ENCODE peak calls at places on chromosomes 2 and 18, in seven cellular contexts. W, M, K, N, Z, I and O are unnamed samples. For H3K27me3 and H3K36me3, the result is how much of the 10 kb centered on the place peaks cover.

GRCh38 chr2:195498176-195498575 is 158.8 kb upstream of the SLC39A10 start:
- DNase-seq in W (peak), M (peak), K (no peak), N (peak), Z (no peak), I (peak), O (peak)

GRCh38 chr2:30692829-30693265 is 114.4 kb downstream of the CAPN13 start:
- DNase-seq in W (no peak), M (no peak), K (no peak), N (no peak), Z (peak), I (no peak), O (no peak)

GRCh38 chr2:154195644-154196221 is 324.0 kb downstream of the GALNT13 start:
- DNase-seq in W (no peak), M (peak), K (no peak), N (no peak), Z (no peak), I (peak), O (no peak)

GRCh38 chr18:77857926-77858325 is 608.3 kb downstream of the GALR1 start:
- DNase-seq in W (no peak), M (no peak), K (no peak), N (no peak), Z (no peak), I (no peak), O (no peak)

GRCh38 chr2:212367431-212367830 is 171.2 kb downstream of the ERBB4 start:
- DNase-seq in W (no peak), M (no peak), K (no peak), N (no peak), Z (no peak), I (no peak), O (no peak)

GRCh38 chr2:225025917-225026571 is 16.2 kb downstream of the DOCK10 start:
- DNase-seq in W (no peak), M (no peak), K (peak), N (no peak), Z (no peak), I (peak), O (peak)

GRCh38 chr2:137252934-137253333 is 487.6 kb downstream of the THSD7B start:
- DNase-seq in W (no peak), M (no peak), K (peak), N (no peak), Z (no peak), I (peak), O (no peak)

GRCh38 chr2:190325588-190325987 is 6.0 kb upstream of the HIBCH start:
- DNase-seq in W (no peak), M (no peak), K (no peak), N (no peak), Z (no peak), I (no peak), O (no peak)

GRCh38 chr2:28294451-28294850 is 98.2 kb upstream of the FOSL2 start:
- DNase-seq in W (no peak), M (no peak), K (no peak), N (no peak), Z (no peak), I (peak), O (no peak)

GRCh38 chr2:226963528-226963927 is 127.7 kb downstream of the RHBDD1 start:
- DNase-seq in W (peak), M (no peak), K (peak), N (no peak), Z (no peak), I (peak), O (peak)

GRCh38 chr2:216516730-216517350 is 18.2 kb downstream of the RPL37A start:
- DNase-seq in W (peak), M (peak), K (peak), N (no peak), Z (no peak), I (peak), O (no peak)

GRCh38 chr2:230592775-230593174 is 119.9 kb upstream of the CAB39 start:
- DNase-seq in W (no peak), M (no peak), K (no peak), N (no peak), Z (no peak), I (no peak), O (no peak)

GRCh38 chr2:165970663-165971062 is 17.1 kb upstream of the TTC21B start:
- DNase-seq in W (no peak), M (peak), K (no peak), N (no peak), Z (no peak), I (peak), O (no peak)

GRCh38 chr2:101861382-101861781 is 130.4 kb upstream of the IL1R2 start:
- DNase-seq in W (no peak), M (no peak), K (no peak), N (no peak), Z (no peak), I (no peak), O (no peak)

DNA sequence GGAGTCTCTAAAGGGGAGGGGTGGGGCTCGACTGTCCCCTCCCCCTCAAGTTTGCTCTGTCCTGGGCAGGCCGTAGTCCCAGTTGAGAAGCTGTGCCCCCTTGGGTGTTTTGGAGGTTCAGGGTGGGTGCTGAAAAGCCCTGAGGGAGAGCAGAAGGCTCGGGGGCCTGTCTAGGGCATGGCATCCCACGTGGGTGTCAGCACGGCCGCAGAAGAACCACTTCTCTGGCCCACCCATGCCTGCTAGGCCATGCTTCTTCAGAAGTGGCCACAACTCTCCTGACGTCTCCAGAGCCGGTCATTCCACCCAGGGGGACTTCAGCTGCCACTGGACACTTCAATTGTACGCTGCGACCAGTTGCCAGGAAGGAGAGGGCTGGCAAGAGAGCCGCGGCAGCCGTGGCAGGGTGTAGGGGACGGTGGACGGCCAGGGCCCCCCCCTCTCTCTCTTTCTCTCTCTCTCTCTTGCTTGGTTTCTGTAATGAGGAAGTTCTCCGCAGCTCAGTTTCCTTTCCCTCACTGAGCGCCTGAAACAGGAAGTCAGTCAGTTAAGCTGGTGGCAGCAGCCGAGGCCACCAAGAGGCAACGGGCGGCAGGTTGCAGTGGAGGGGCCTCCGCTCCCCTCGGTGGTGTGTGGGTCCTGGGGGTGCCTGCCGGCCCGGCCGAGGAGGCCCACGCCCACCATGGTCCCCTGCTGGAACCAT is at the start of gene INPP5D:
- DNase-seq in W (no peak), M (no peak), K (no peak), N (peak), Z (peak), I (no peak), O (no peak)
- H3K4me3 ChIP-seq in W (no peak), M (no peak), K (no peak), N (peak), Z (peak), I (no peak), O (no peak)

DNA sequence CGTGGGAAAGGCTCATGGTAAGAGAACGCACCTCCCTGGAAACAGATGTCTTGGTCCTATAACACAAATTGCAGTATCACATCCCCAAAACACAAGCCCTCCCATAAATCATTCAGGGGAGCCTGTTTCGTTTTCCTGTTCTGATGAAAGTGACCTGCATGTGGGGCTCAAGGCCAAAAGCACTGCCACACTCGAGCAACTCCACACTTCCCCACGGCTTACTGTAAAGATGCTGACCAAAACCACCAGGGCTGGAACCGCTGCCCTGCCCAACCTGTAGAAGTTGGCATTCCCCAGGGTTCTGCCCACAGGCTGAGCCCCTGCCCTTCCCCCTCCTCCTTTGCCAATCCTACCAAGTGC is 139.7 kb downstream of the BCL11A start:
- DNase-seq in W (no peak), M (no peak), K (no peak), N (no peak), Z (no peak), I (no peak), O (no peak)
- H3K27me3 ChIP-seq in W (under half), M (under half), K (under half), N (under half), Z (under half), I (under half), O (under half)

GRCh38 chr2:127280693-127281092 is 13.3 kb downstream of the ERCC3 start:
- DNase-seq in W (no peak), M (no peak), K (no peak), N (no peak), Z (no peak), I (no peak), O (no peak)
- H3K36me3 ChIP-seq in W (half or more), M (under half), K (half or more), N (half or more), Z (under half), I (half or more), O (half or more)

DNA sequence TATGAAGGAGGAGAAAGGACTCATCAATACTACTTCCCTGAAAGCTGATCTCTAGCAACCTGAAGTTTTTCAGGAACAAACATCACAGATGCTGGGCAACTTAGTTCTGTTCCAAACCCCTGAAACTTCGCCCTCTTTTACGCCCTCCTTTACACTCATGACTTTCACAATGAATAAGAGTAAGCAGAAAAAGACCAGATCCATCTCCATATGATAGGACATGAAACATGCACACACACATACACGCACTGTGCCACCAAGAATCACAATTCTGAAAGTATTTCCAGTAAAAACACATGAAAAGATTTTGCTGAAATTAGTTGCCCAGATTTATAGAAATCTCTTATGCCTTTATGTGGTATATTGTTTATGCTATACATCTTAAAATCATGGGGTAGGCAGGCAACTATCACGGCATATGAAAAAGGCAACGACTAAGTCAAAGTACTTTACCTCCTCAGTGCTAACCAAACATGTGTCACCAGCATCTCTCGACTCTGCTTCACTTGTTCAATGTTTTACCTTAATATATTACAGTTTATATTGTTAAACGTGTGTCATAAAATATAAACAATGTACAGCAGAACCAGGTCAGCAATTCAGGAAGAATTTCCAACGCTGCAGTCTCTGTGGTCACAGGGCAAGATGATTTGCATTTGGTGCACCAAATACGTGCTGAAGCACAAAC is 47.8 kb downstream of the NHEJ1 start:
- DNase-seq in W (no peak), M (no peak), K (no peak), N (no peak), Z (no peak), I (no peak), O (no peak)
- H3K4me3 ChIP-seq in W (no peak), M (no peak), K (no peak), N (no peak), Z (no peak), I (no peak), O (no peak)

DNA sequence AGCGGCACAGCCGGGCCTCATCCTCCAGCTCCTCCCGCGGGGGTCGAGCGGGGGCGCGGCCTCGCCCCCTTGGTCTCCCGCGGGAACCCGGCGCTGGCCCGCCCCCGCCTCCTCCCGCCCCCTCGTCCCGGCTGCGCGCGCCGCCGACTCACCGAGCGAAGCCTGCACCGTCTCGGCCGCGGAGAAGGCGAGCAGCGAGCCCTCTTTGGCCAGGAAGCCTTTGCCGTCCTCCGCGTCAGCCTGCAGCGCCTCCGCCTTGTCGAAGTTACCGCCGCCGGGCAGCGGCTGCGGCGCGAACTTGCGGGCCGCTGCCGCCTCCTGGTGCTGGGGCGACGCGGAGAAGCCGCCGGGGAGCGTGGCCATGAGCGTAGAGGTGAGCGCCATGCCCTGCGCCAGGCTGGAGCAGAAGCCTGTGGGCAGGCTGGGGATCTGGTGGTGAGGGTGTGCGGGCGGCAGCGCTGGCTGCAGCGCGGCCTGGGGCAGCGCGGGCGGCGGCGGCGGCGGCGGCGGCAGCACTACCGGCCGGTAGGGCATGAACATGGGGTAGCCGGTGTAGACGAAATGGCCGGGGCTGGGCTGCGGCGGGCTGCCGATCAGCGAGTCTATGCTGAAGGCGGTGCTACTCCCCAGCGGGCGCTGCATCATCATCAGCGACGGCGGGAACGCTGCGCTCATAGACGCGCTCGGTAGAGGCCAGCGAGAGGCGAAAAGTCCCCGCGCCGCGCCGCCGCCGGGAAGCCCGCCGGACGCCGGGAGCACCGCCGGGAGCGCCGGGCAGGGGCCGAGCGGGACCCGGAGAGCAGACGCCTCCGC is 683 bp downstream of the GBX2 start:
- DNase-seq in W (no peak), M (peak), K (peak), N (no peak), Z (peak), I (peak), O (peak)
- H3K27me3 ChIP-seq in W (under half), M (half or more), K (half or more), N (half or more), Z (half or more), I (under half), O (under half)

DNA sequence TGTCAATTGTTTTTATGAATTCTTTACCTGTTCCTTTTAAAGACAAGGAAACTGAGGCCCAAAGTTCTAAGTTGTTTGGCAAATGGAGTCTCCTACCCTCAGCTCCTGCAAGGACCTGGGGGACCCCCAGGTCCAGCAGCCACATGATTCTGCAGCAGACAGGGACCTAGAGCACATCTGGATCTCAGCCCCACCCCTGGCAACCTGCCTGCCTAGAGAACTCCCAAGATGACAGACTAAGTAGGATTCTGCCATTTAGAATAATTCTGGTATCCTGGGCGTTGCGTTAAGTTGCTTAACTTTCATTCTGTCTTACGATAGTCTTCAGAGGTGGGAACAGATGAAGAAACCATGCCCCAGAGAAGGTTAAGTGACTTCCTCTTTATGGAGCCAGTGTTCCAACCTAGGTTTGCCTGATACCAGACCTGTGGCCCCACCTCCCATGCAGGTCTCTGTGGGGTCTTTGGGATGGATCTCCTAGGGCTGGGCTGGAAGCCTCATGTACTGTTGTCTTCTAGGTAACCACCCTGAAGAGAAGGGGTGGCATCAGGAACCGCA is 5.6 kb upstream of the CENPA start:
- DNase-seq in W (no peak), M (no peak), K (no peak), N (no peak), Z (no peak), I (no peak), O (no peak)
- H3K36me3 ChIP-seq in W (under half), M (under half), K (half or more), N (half or more), Z (under half), I (under half), O (half or more)

DNA sequence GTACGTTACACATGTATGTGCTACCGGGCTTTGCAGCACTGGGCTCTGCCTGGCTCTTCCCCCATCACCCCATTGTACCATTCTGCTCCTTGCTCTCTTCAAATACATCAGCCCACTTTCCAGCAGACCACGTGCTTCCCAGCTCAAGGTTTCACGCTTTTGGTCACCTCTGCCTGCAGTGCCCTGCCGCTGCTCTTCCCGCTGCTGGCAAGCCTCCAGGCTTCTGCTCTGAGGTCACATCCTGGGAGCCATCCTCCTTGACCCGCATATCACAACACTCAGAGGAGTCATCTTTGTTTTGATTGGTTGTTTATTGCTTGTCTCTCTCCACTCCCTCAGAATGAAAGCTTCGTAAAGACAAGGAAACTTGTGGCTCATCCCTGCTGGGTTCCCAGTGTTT is 34.1 kb downstream of the KIF5C start:
- DNase-seq in W (no peak), M (peak), K (no peak), N (no peak), Z (no peak), I (no peak), O (peak)
- H3K4me3 ChIP-seq in W (no peak), M (no peak), K (no peak), N (no peak), Z (no peak), I (no peak), O (no peak)

GRCh38 chr2:120656273-120656960 is 79.3 kb upstream of the GLI2 start:
- DNase-seq in W (no peak), M (no peak), K (no peak), N (no peak), Z (no peak), I (no peak), O (no peak)

GRCh38 chr2:120660056-120660694 is 75.5 kb upstream of the GLI2 start:
- DNase-seq in W (no peak), M (no peak), K (no peak), N (no peak), Z (no peak), I (no peak), O (no peak)

GRCh38 chr2:120660771-120661459 is 74.8 kb upstream of the GLI2 start:
- DNase-seq in W (no peak), M (no peak), K (no peak), N (no peak), Z (no peak), I (no peak), O (no peak)

GRCh38 chr2:120659275-120659952 is 76.3 kb upstream of the GLI2 start:
- DNase-seq in W (no peak), M (no peak), K (no peak), N (no peak), Z (no peak), I (no peak), O (no peak)

GRCh38 chr2:120658285-120659158 is 77.1 kb upstream of the GLI2 start:
- DNase-seq in W (no peak), M (no peak), K (no peak), N (no peak), Z (no peak), I (no peak), O (no peak)
- H3K27me3 ChIP-seq in W (under half), M (under half), K (under half), N (under half), Z (under half), I (under half), O (under half)

GRCh38 chr2:241678307-241678706 is 8.3 kb downstream of the DTYMK start:
- DNase-seq in W (no peak), M (no peak), K (no peak), N (no peak), Z (no peak), I (no peak), O (no peak)
- H3K36me3 ChIP-seq in W (under half), M (under half), K (under half), N (under half), Z (under half), I (under half), O (half or more)

GRCh38 chr2:9206991-9207640 is 504 bp downstream of the ASAP2 start:
- DNase-seq in W (no peak), M (peak), K (no peak), N (peak), Z (peak), I (no peak), O (peak)
- H3K4me3 ChIP-seq in W (peak), M (peak), K (peak), N (peak), Z (peak), I (peak), O (peak)